ENCODE peak calls at places on chromosome 12, in four cellular contexts. V, E, H and D are unnamed samples.
A peak's percentile ranks its signal among the peaks of the same experiment; 100 is the strongest.

GRCh38 chr12:121472150-121472905 is 72.4 kb downstream of the RNF34 start:
- DNase-seq in V (no peak), E (no peak), H (no peak), D (no peak)

GRCh38 chr12:47808049-47808448 is 11.7 kb downstream of the HDAC7 start:
- DNase-seq in V (no peak), E (no peak), H (peak; percentile 80), D (peak; percentile 45)

GRCh38 chr12:19129121-19129485 is 430 bp upstream of the PLEKHA5 start:
- DNase-seq in V (no peak), E (no peak), H (no peak), D (no peak)

GRCh38 chr12:107903377-107904061 is 129.0 kb downstream of the ASCL4 start:
- DNase-seq in V (peak; percentile 81), E (peak; percentile 33), H (no peak), D (no peak)

GRCh38 chr12:13024151-13024946 is 19.8 kb upstream of the FAM234B start:
- DNase-seq in V (peak; percentile 60), E (no peak), H (no peak), D (peak; percentile 82)

GRCh38 chr12:68613209-68613904 is 2.7 kb downstream of the RAP1B start:
- DNase-seq in V (no peak), E (no peak), H (peak; percentile 76), D (no peak)

GRCh38 chr12:55624056-55624455 is 12.6 kb upstream of the OR10P1 start:
- DNase-seq in V (no peak), E (no peak), H (no peak), D (peak; percentile 12)

GRCh38 chr12:104680070-104680469 is 223.3 kb downstream of the CHST11 start:
- DNase-seq in V (no peak), E (no peak), H (peak; percentile 58), D (peak; percentile 51)

GRCh38 chr12:18457362-18457761 is 196.0 kb downstream of the PIK3C2G start:
- DNase-seq in V (no peak), E (no peak), H (no peak), D (no peak)

GRCh38 chr12:124403273-124403672 is 108.4 kb downstream of the RFLNA start:
- DNase-seq in V (no peak), E (peak; percentile 77), H (no peak), D (peak; percentile 22)

GRCh38 chr12:5114436-5114835 is 70.8 kb downstream of the KCNA5 start:
- DNase-seq in V (no peak), E (no peak), H (no peak), D (no peak)

GRCh38 chr12:106080786-106081185 is 58.0 kb downstream of the NUAK1 start:
- DNase-seq in V (no peak), E (no peak), H (no peak), D (no peak)

GRCh38 chr12:58425481-58426392 is 484.4 kb downstream of the ATP23 start:
- DNase-seq in V (no peak), E (no peak), H (no peak), D (peak; percentile 94)

GRCh38 chr12:115135800-115136211 is 451.8 kb upstream of the TBX3 start:
- DNase-seq in V (peak; percentile 88), E (peak; percentile 46), H (no peak), D (peak; percentile 69)

GRCh38 chr12:107759410-107759809 is 1.5 kb downstream of the PRDM4 start:
- DNase-seq in V (no peak), E (no peak), H (peak; percentile 23), D (peak; percentile 90)

GRCh38 chr12:54413284-54414190 is 5.5 kb downstream of the ITGA5 start:
- DNase-seq in V (no peak), E (no peak), H (peak; percentile 94), D (no peak)

GRCh38 chr12:14394317-14395058 is 29.0 kb downstream of the ATF7IP start:
- DNase-seq in V (peak; percentile 39), E (no peak), H (peak; percentile 52), D (peak; percentile 51)

GRCh38 chr12:66653801-66654200 is 25.1 kb downstream of the GRIP1 start:
- DNase-seq in V (no peak), E (no peak), H (no peak), D (no peak)

GRCh38 chr12:106584104-106585064 is 1.6 kb downstream of the RFX4 start:
- DNase-seq in V (no peak), E (no peak), H (no peak), D (no peak)

GRCh38 chr12:67989184-67989965 is at the start of gene IFNG-AS1:
- DNase-seq in V (no peak), E (no peak), H (peak; percentile 35), D (no peak)

GRCh38 chr12:11863988-11864387 is 206.8 kb upstream of the BCL2L14 start:
- DNase-seq in V (no peak), E (no peak), H (no peak), D (peak; percentile 43)

GRCh38 chr12:26052652-26053051 is 72.2 kb downstream of the BHLHE41 start:
- DNase-seq in V (no peak), E (no peak), H (no peak), D (no peak)

GRCh38 chr12:65294863-65295262 is 16.4 kb downstream of the MSRB3 start:
- DNase-seq in V (no peak), E (no peak), H (no peak), D (no peak)

GRCh38 chr12:118059645-118060275 is 1.2 kb downstream of the WSB2 start:
- DNase-seq in V (no peak), E (no peak), H (no peak), D (no peak)

GRCh38 chr12:57242691-57243454 is 8.1 kb downstream of the STAC3 start:
- DNase-seq in V (peak; percentile 39), E (no peak), H (peak; percentile 50), D (peak; percentile 74)
- H3K4me3 ChIP-seq in V (peak overlapping the region; percentile 27), E (no peak overlapping the region), H (peak overlapping the region; percentile 45), D (peak overlapping the region; percentile 39)

GRCh38 chr12:46468159-46468558 is 95.6 kb upstream of the SLC38A2 start:
- DNase-seq in V (no peak), E (no peak), H (no peak), D (no peak)
- TF ChIP-seq CTCF in V (no peak), E (no peak), H (no peak), D (no peak)

DNA sequence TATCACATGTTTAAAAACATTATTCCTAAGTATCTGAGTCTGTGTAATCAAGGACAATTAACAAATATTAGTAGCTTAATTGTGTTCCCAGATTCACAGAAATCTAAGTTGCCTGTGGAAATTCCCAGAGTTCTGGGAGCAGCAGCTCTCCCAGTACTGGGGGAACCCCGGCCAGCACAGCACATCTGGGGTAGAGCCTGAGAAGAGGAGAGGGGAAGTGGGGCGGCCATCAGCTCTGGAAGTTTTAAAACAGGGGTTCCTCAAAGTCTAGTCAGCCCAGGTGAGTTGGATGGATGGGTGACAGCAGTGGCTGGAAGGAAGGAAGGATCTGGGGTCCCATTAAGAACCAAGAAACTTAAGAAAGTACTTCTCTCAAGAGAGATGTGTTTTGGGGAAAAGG is 24.5 kb downstream of the PRICKLE1 start:
- DNase-seq in V (no peak), E (no peak), H (no peak), D (no peak)
- H3K4me3 ChIP-seq in V (no peak overlapping the region), E (no peak overlapping the region), H (no peak overlapping the region), D (no peak overlapping the region)

DNA sequence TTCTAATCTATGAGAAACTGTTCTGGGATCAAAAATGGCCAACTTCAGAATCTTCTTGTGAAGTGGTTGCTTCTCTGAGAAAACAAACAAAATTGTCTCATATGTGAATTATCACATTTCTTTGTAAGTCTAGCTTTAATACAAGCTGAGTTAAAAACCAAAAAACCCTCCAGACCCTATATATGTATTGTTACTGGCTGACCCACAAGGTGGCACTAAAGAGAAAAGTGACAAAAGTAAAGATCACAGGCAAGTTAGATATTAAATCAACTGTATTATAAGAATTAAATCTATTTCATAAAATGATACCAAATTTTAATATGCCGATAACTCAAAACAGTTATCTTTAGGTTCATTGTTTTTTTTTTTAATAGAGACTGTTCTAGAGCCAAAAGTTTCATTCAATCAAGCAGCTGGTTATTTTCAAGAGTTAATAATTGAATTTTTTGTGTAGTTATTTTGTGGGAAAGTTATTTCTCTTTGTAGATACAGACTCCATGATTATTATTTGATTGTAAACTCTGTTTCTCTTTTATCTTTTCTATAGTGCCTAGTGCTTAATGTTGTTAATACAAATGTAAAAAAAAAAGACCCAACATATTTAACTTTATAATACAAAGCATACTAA is 7.5 kb upstream of the TRHDE start:
- DNase-seq in V (no peak), E (no peak), H (no peak), D (no peak)
- TF ChIP-seq CTCF in V (peak; percentile 32), E (peak; percentile 34), H (no peak), D (peak; percentile 42)